ENCODE peak calls at places on chromosomes 5 and 9, in seven cellular contexts. T, E, R, D, N, S and V are unnamed samples.

GRCh38 chr9:108468364-108468763 is 387.4 kb downstream of the ACTL7B start:
- DNase-seq in T (no peak), E (no peak), R (peak; percentile 66), D (no peak), N (no peak), S (no peak), V (no peak)

GRCh38 chr5:139543423-139543991 is 17.6 kb upstream of the UBE2D2 start:
- DNase-seq in T (no peak), E (no peak), R (peak; percentile 9), D (peak; percentile 14), N (peak; percentile 77), S (peak; percentile 62), V (peak; percentile 75)

GRCh38 chr5:14708551-14708950 is 44.0 kb downstream of the OTULIN start:
- DNase-seq in T (no peak), E (no peak), R (no peak), D (no peak), N (no peak), S (no peak), V (no peak)

GRCh38 chr9:82777366-82777765 is 285.6 kb downstream of the RASEF start:
- DNase-seq in T (no peak), E (no peak), R (no peak), D (no peak), N (no peak), S (no peak), V (no peak)

GRCh38 chr9:272251-273213 is 57.9 kb downstream of the DOCK8 start:
- DNase-seq in T (no peak), E (no peak), R (no peak), D (peak; percentile 35), N (no peak), S (peak; percentile 87), V (no peak)

GRCh38 chr9:2645569-2645968 is 24.0 kb downstream of the VLDLR start:
- DNase-seq in T (no peak), E (no peak), R (no peak), D (no peak), N (no peak), S (no peak), V (no peak)

GRCh38 chr5:320524-321232 is 836 bp upstream of the AHRR start:
- DNase-seq in T (no peak), E (no peak), R (no peak), D (no peak), N (no peak), S (no peak), V (no peak)

GRCh38 chr9:130789747-130790672 is 45.0 kb upstream of the ABL1 start:
- DNase-seq in T (no peak), E (no peak), R (no peak), D (no peak), N (no peak), S (no peak), V (no peak)

GRCh38 chr5:175354961-175355360 is 89.0 kb downstream of the DRD1 start:
- DNase-seq in T (no peak), E (no peak), R (no peak), D (no peak), N (no peak), S (no peak), V (no peak)

GRCh38 chr5:42811591-42812392 is at the start of gene SELENOP:
- DNase-seq in T (no peak), E (peak; percentile 65), R (peak; percentile 19), D (peak; percentile 84), N (no peak), S (no peak), V (peak; percentile 67)

GRCh38 chr5:59328801-59329296 is 564.7 kb downstream of the PDE4D start:
- DNase-seq in T (no peak), E (no peak), R (no peak), D (no peak), N (peak; percentile 22), S (no peak), V (no peak)

GRCh38 chr5:131355972-131356528 is 92.2 kb downstream of the CDC42SE2 start:
- DNase-seq in T (no peak), E (no peak), R (peak; percentile 7), D (no peak), N (no peak), S (no peak), V (no peak)

GRCh38 chr5:149521739-149522373 is 29.4 kb downstream of the CSNK1A1 start:
- DNase-seq in T (no peak), E (no peak), R (no peak), D (no peak), N (no peak), S (no peak), V (no peak)
- H3K4me1 ChIP-seq in T (peaks cover 58% of the 10 kb centered on the region), E (peaks cover under 1% of the 10 kb centered on the region), R (peaks cover 69% of the 10 kb centered on the region), D (peaks cover 62% of the 10 kb centered on the region), N (peaks cover 100% of the 10 kb centered on the region), S (peaks cover 80% of the 10 kb centered on the region), V (peaks cover 44% of the 10 kb centered on the region)

GRCh38 chr5:165617491-165617890 is 2112.1 kb downstream of the MAT2B start:
- DNase-seq in T (no peak), E (no peak), R (no peak), D (no peak), N (no peak), S (no peak), V (no peak)

GRCh38 chr5:165620394-165620793 is 2115.0 kb downstream of the MAT2B start:
- DNase-seq in T (no peak), E (no peak), R (no peak), D (no peak), N (no peak), S (no peak), V (no peak)

GRCh38 chr5:165616550-165617430 is 2111.4 kb downstream of the MAT2B start:
- DNase-seq in T (no peak), E (no peak), R (no peak), D (no peak), N (no peak), S (no peak), V (no peak)
- H3K9me3 ChIP-seq in T (no peaks in the 10 kb centered on the region), E (no peaks in the 10 kb centered on the region), R (no peaks in the 10 kb centered on the region), D (no peaks in the 10 kb centered on the region), N (peaks cover 8% of the 10 kb centered on the region), S (no peaks in the 10 kb centered on the region), V (no peaks in the 10 kb centered on the region)

DNA sequence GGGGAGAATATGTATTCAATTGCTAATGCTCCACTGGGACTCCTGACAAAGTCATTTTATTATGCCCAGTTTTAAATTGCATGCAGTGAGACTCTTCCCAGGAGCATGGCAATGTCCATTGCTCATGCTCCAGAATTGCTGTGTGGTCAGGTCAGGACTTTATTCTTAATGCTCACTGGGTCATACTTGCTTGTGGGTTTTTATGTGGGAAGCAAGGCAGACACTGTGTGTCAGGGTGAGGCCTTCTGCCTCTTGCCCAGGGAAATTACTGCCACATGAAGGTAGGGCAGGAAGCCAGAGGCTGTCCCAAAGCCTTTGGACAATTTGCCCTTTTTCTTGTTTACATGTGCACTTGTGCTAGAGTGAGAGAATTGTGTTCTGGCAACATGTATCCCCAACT is 164.6 kb upstream of the MEF2C start:
- DNase-seq in T (no peak), E (no peak), R (peak; percentile 77), D (no peak), N (no peak), S (no peak), V (no peak)
- H3K27me3 ChIP-seq in T (no peaks in the 10 kb centered on the region), E (no peaks in the 10 kb centered on the region), R (no peaks in the 10 kb centered on the region), D (no peaks in the 10 kb centered on the region), N (no peaks in the 10 kb centered on the region), S (no peaks in the 10 kb centered on the region), V (no peaks in the 10 kb centered on the region)

GRCh38 chr5:169705322-169705721 is 68.2 kb downstream of the DOCK2 start:
- DNase-seq in T (no peak), E (no peak), R (no peak), D (no peak), N (no peak), S (no peak), V (no peak)
- H3K4me1 ChIP-seq in T (no peaks in the 10 kb centered on the region), E (no peaks in the 10 kb centered on the region), R (peaks cover 29% of the 10 kb centered on the region), D (peaks cover 4% of the 10 kb centered on the region), N (no peaks in the 10 kb centered on the region), S (no peaks in the 10 kb centered on the region), V (no peaks in the 10 kb centered on the region)